ENCODE peak calls at places on chromosomes 12 and 14, in five cellular contexts. W, V, F, Y and Q are unnamed samples.
A peak's percentile ranks its signal among the peaks of the same experiment; 100 is the strongest.

GRCh38 chr12:67327466-67327865 is 58.3 kb downstream of the CAND1 start:
- DNase-seq in F (no peak), V (no peak), Y (no peak), W (no peak), Q (no peak)

GRCh38 chr12:107801150-107801549 is 26.6 kb downstream of the ASCL4 start:
- DNase-seq in F (no peak), W (no peak), Y (no peak), V (no peak), Q (no peak)

GRCh38 chr14:104150201-104151027 is 12.0 kb downstream of the KIF26A start:
- DNase-seq in F (no peak), W (no peak), Y (peak; percentile 61), V (no peak), Q (no peak)

GRCh38 chr12:34402228-34402898 is 380.1 kb downstream of the ALG10 start:
- DNase-seq in W (no peak), V (no peak), F (no peak), Y (no peak), Q (no peak)

GRCh38 chr14:20327005-20327869 is 5.8 kb downstream of the CCNB1IP1 start:
- DNase-seq in Y (no peak), W (peak; percentile 53), F (peak; percentile 32), V (no peak), Q (no peak)

GRCh38 chr12:43551271-43551970 is 582 bp downstream of the ADAMTS20 start:
- DNase-seq in Y (no peak), W (no peak), F (no peak), V (no peak), Q (no peak)

GRCh38 chr14:102610968-102611811 is 18.7 kb downstream of the RCOR1 start:
- DNase-seq in V (no peak), Y (no peak), W (no peak), F (no peak), Q (no peak)

GRCh38 chr12:459430-460258 is at the start of gene B4GALNT3:
- DNase-seq in V (peak; percentile 51), F (no peak), W (no peak), Y (no peak), Q (peak; percentile 53)

GRCh38 chr14:103833711-103834110 is 13.7 kb downstream of the PPP1R13B start:
- DNase-seq in F (no peak), V (no peak), Y (no peak), W (no peak), Q (no peak)

GRCh38 chr12:12469386-12469785 is 93.3 kb downstream of the DUSP16 start:
- DNase-seq in Y (no peak), F (no peak), W (no peak), V (no peak), Q (no peak)

GRCh38 chr12:76698316-76698715 is 65.6 kb upstream of the ZDHHC17 start:
- DNase-seq in Y (no peak), W (no peak), F (no peak), V (no peak), Q (no peak)

GRCh38 chr12:52903285-52903854 is 1.5 kb downstream of the KRT8 start:
- DNase-seq in Y (peak; percentile 61), V (peak; percentile 53), F (no peak), W (no peak), Q (peak; percentile 74)

GRCh38 chr12:27627123-27627835 is 69.0 kb upstream of the REP15 start:
- DNase-seq in W (no peak), F (no peak), V (no peak), Y (no peak), Q (no peak)

GRCh38 chr14:89185919-89186849 is 230.8 kb downstream of the FOXN3 start:
- DNase-seq in F (no peak), W (no peak), V (no peak), Y (no peak), Q (no peak)

GRCh38 chr12:14880890-14881453 is 4.7 kb downstream of the MGP start:
- DNase-seq in W (no peak), F (no peak), Y (no peak), V (no peak), Q (no peak)

GRCh38 chr12:122882908-122883563 is 12.9 kb downstream of the VPS37B start:
- DNase-seq in V (no peak), Y (no peak), F (no peak), W (no peak), Q (no peak)

GRCh38 chr12:28591831-28592230 is 401.6 kb downstream of the CCDC91 start:
- DNase-seq in W (no peak), Y (no peak), V (no peak), F (no peak), Q (no peak)

GRCh38 chr14:93957751-93958566 is 18.4 kb downstream of the ASB2 start:
- DNase-seq in W (no peak), V (no peak), F (no peak), Y (no peak), Q (no peak)

GRCh38 chr14:98798099-98798498 is 473.9 kb downstream of the BCL11B start:
- DNase-seq in F (no peak), V (no peak), W (no peak), Y (no peak), Q (no peak)

GRCh38 chr14:60396718-60397343 is 89.0 kb downstream of the C14orf39 start:
- DNase-seq in F (no peak), W (no peak), Y (no peak), V (no peak), Q (no peak)

GRCh38 chr12:127230843-127231260 is 1036.1 kb upstream of the TMEM132C start:
- DNase-seq in W (no peak), F (peak; percentile 15), Y (no peak), V (no peak), Q (no peak)

GRCh38 chr14:35929171-35929570 is 103.0 kb downstream of the BRMS1L start:
- DNase-seq in W (no peak), F (no peak), V (no peak), Y (no peak), Q (no peak)
- TF ChIP-seq POLR2AphosphoS5 in W (no peak), F (no peak), V (no peak), Y (no peak), Q (no peak)

DNA sequence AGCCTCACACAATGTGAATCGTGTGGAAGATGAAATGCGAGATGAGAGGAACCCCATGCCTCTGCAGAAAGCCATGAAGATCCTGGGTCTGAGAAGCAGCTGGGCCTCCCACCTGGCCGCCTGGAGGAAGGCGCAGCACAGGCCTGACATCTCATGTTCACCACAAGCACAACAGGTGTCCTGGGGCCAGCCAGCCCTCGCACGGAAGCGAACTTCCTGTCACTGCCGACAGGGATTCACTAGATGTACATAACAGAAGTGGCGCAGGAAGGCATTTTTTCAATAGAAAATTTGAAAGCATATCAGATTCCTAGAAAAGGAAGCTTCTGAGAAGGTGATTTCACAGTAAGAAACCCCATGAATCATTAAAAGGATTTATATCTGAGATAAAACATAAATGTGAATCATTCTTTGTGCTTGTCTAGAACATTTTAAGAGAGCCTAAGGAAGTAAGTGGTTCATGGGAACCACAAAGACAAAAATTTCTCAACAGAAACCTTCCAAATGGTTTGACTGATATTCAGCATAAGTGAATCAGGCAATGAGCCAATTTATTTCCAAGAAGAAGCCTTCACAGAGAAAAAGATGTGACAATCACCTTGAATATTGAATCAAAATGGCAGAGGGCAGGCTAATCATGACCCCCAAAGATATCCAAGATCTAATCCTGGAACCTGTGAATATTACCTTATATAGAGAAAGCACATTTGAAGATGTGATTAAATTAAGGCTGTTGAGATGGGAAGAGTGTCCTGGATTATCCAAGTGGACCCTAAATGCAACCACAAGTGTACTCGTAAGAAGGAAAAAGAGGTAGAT is 311.9 kb downstream of the DUSP6 start:
- DNase-seq in F (no peak), Y (no peak), W (peak; percentile 91), V (peak; percentile 11), Q (peak; percentile 17)
- TF ChIP-seq POLR2AphosphoS5 in F (no peak), Y (no peak), W (peak; percentile 100), V (no peak), Q (peak; percentile 33)

DNA sequence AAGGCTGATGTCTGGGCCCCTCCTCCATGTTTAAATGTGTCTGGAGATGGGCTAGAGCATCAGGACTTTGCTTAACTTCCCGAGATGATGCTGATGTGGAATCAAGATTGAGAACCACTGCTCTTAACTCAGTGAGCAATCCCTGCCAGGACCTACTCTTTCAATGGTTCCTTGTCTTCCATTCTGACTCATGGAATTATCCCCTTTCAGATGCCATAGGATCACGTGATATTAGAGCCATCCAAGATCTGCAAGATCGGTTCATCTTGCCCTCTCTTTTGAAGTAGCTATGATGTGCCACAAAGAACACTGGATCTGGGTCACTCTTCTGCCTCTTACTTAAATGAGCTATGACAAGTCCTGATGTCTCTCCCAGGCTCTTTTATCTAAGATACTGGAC is 96.8 kb downstream of the EXOC5 start:
- DNase-seq in W (no peak), F (no peak), V (no peak), Y (no peak), Q (no peak)
- TF ChIP-seq POLR2AphosphoS5 in W (no peak), F (no peak), V (no peak), Y (no peak), Q (no peak)

GRCh38 chr14:24052656-24053547 is 1.1 kb downstream of the CARMIL3 start:
- DNase-seq in Y (no peak), V (peak; percentile 8), F (no peak), W (no peak), Q (no peak)
- TF ChIP-seq POLR2AphosphoS5 in Y (no peak), V (no peak), F (no peak), W (no peak), Q (no peak)

DNA sequence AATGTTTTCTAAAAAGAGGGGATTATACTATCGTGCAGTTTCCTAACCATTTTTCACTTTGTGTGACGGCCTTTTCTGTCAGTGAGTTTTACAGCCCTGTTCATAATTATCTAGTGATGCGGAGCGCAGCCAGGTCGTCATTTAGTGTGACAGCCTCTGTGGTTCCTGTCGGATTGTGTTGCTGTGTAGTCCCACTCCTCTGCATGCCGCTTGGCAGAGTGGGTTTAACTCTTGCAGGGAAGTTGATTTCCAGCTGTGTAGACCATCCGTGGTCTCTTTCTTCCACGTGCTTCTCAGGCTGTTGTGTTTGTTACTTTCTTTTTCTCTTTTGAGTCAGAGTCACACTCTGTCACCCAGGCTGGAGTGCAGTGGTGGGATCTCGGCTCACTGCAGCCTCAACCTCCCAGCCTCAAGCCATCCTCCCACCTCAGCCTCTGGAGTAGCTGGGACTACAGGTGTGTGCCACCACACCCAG is 8.6 kb downstream of the RAN start:
- DNase-seq in F (no peak), Y (no peak), W (no peak), V (peak; percentile 30), Q (no peak)
- TF ChIP-seq POLR2AphosphoS5 in F (no peak), Y (no peak), W (no peak), V (no peak), Q (no peak)

DNA sequence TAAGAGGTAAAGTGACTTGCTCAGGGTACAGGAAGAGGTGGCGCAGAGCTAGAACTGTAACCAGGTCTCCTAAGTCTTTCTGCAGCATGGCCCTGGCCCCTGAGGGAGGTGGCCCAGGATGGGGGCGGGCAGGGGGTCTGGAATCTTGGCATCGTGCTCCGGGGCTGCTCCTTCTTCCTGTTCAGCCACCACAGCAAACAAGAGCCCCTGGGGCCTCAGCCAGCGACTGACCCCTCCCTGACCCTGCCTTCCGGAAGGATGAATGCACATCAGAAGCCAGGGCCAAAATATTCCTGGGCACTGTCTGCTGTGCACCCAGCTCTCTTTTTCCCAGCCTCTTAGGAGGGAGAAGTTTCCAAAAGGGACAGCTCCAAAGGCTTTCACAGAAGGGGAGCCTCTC is 242.8 kb downstream of the DPF3 start:
- DNase-seq in W (no peak), F (no peak), Y (no peak), V (no peak), Q (no peak)
- TF ChIP-seq POLR2AphosphoS5 in W (no peak), F (no peak), Y (no peak), V (no peak), Q (no peak)